ENCODE peak calls at places on chromosomes 7 and 10, in four cellular contexts. R, P, C and J are unnamed samples. For H3K4me1, the result is how much of the 10 kb centered on the place peaks cover.

GRCh38 chr7:19772858-19773337 is 519 bp downstream of the TMEM196 start:
- DNase-seq in P (no peak), R (no peak), C (peak), J (no peak)

GRCh38 chr10:127715782-127716378 is 21.1 kb upstream of the FOXI2 start:
- DNase-seq in P (no peak), C (no peak), R (no peak), J (no peak)

GRCh38 chr10:32971536-32972091 is 13.6 kb upstream of the ITGB1 start:
- DNase-seq in P (no peak), C (no peak), R (no peak), J (no peak)

GRCh38 chr10:88792656-88793055 is 9.9 kb upstream of the LIPM start:
- DNase-seq in P (peak), C (no peak), R (peak), J (no peak)

GRCh38 chr7:44384586-44385383 is 59.4 kb upstream of the CAMK2B start:
- DNase-seq in R (no peak), P (no peak), C (no peak), J (no peak)

GRCh38 chr7:55019691-55020480 is 1.1 kb downstream of the EGFR start:
- DNase-seq in C (peak), P (no peak), R (no peak), J (peak)

GRCh38 chr7:70647801-70648491 is 484.0 kb upstream of the GALNT17 start:
- DNase-seq in P (no peak), C (no peak), R (no peak), J (no peak)

GRCh38 chr7:28155019-28155660 is 25.5 kb downstream of the JAZF1 start:
- DNase-seq in C (no peak), P (no peak), R (no peak), J (no peak)

GRCh38 chr7:29341156-29341555 is 146.6 kb downstream of the CHN2 start:
- DNase-seq in R (no peak), P (no peak), C (no peak), J (no peak)

GRCh38 chr7:46654546-46655443 is 733.7 kb upstream of the IGFBP3 start:
- DNase-seq in P (no peak), C (no peak), R (no peak), J (no peak)

GRCh38 chr10:49594594-49594993 is 15.5 kb upstream of the SLC18A3 start:
- DNase-seq in C (no peak), P (peak), R (peak), J (no peak)

GRCh38 chr10:131850490-131850880 is 50.3 kb upstream of the PPP2R2D start:
- DNase-seq in C (no peak), R (no peak), P (no peak), J (no peak)

DNA sequence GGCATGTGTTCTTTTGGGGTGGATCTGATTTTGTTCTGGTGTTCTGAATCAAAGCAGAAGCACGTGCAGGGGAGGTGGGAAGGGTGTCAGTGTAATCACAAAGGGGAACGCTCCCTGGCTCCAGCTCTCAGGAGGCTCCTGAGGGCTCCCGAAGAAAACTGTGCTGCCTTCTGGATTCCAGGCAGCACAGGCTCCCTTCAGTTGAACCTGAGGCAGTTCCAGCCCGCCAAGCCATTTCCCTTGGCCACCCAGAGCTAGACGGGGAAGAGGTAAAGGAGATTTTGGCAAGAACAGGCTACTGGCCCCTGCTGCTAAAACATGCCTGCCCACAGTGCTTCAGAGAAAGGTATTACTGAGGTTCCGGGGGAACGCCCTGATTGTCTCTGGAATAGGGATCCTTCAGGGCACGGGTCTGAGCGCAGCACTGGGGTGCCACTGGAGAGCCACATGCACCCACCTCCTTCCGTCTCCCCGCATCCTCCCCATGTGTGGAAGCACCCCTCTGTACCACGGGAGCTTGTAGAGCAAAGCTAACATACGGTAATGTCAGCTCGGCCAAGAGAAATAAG is 247.3 kb downstream of the BAMBI start:
- DNase-seq in R (no peak), P (no peak), C (no peak), J (no peak)
- H3K4me3 ChIP-seq in R (no peak), P (peak), C (no peak), J (no peak)

GRCh38 chr7:49763791-49764190 is 9.6 kb upstream of the VWC2 start:
- DNase-seq in P (no peak), R (no peak), C (no peak), J (no peak)
- H3K4me1 ChIP-seq in P (under half), R (under half), C (under half), J (under half)

GRCh38 chr7:154242709-154243108 is 190.5 kb downstream of the DPP6 start:
- DNase-seq in P (no peak), C (no peak), R (no peak), J (no peak)
- TF ChIP-seq CTCF in P (no peak), C (no peak), R (no peak), J (no peak)

DNA sequence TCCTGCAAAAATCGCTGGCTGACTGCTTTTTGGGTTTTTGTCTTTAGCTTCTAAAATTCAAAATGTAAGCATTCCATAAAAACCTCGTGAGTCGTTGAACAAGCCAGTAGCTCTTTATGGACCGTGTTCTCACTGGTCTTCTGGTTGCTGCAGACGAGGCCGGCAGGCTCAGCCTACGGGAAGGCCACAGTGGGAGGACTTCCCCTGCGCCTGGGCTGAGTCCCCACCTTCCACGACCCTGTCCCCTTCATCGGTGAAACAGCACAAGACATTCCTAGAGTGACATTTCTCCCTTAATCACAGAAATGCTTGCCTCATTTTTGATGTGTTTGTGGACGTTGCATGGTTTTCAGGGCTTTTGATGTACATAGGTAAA is 18.1 kb upstream of the MNX1 start:
- DNase-seq in R (no peak), P (no peak), C (no peak), J (no peak)
- H3K4me3 ChIP-seq in R (no peak), P (no peak), C (no peak), J (no peak)

DNA sequence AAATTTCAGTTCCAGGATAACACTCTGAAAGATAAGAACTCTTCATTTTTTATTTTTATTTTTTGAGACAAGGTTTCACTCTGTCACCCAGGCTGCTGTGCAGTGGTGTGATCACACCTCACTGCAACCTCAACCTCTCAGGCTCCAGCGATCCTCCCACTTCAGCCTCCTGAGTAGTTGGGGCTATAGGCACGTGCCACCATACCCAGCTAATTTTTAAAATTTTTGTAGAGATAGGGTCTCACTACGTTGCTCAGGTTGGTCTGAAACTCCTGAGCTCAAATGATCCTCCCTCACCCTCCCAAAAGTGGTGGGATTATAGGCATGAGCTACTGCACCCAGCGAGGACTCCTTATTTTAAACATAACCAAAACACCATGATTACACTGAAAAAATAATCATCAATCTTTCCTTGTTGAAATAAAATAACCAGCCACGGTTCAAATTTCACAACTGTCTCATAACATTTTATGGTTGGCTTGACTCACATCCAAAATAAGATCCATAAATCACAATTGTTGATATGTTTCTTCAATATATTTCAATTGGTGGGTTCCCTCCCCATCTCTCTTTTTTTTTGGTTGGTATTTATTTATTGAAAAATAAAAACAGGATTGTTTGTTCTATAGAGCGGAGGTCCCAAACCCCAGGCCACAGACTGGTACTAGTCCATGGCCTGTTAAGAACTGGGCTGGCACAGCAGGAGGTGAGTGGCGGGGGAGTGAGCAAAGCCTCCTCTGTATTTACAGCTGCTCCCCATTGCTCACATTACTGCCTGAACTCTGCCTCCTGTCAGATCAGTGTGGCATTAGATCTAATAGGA is 60.1 kb upstream of the FAM171A1 start:
- DNase-seq in R (no peak), P (no peak), C (no peak), J (no peak)
- H3K4me1 ChIP-seq in R (under half), P (under half), C (under half), J (under half)

GRCh38 chr7:121605297-121605640 is 209.2 kb upstream of the FAM3C start:
- DNase-seq in R (no peak), P (no peak), C (no peak), J (no peak)
- TF ChIP-seq CTCF in R (no peak), P (no peak), C (no peak), J (no peak)

GRCh38 chr10:97686301-97686961 is 610 bp downstream of the AVPI1 start:
- DNase-seq in R (no peak), P (no peak), C (no peak), J (no peak)

GRCh38 chr10:97685395-97685958 is 1.6 kb downstream of the AVPI1 start:
- DNase-seq in R (no peak), P (no peak), C (no peak), J (no peak)

GRCh38 chr10:97682042-97682441 is 5.0 kb downstream of the AVPI1 start:
- DNase-seq in R (no peak), C (no peak), P (no peak), J (peak)

GRCh38 chr10:97684866-97685394 is 2.1 kb downstream of the AVPI1 start:
- DNase-seq in R (no peak), P (no peak), C (no peak), J (no peak)

GRCh38 chr10:97683556-97684357 is 3.3 kb downstream of the AVPI1 start:
- DNase-seq in P (no peak), R (no peak), C (no peak), J (peak)
- H3K4me3 ChIP-seq in P (no peak), R (peak), C (no peak), J (no peak)